ENCODE peak calls at places on chromosomes 11 and 22, in nine cellular contexts. A, C, P, S, H, V, K, R and Z are unnamed samples.

GRCh38 chr11:69102732-69103615 is 52.8 kb upstream of the SMIM38 start:
- DNase-seq in H (no peak), V (no peak), R (peak), S (no peak), C (no peak), A (no peak), P (peak), K (no peak), Z (no peak)

GRCh38 chr11:126384449-126385070 is 29.1 kb downstream of the ST3GAL4 start:
- DNase-seq in P (no peak), C (no peak), K (no peak), A (no peak), V (no peak), S (no peak), H (no peak), R (no peak), Z (no peak)

GRCh38 chr11:60870733-60871377 is 3.5 kb downstream of the ZP1 start:
- DNase-seq in S (no peak), P (no peak), V (no peak), A (no peak), R (no peak), K (no peak), H (no peak), C (no peak), Z (no peak)

GRCh38 chr22:20589614-20590476 is 82.4 kb downstream of the MED15 start:
- DNase-seq in C (no peak), H (no peak), V (no peak), S (no peak), A (no peak), P (no peak), K (no peak), R (no peak), Z (no peak)

GRCh38 chr11:88420165-88420781 is 82.7 kb upstream of the CTSC start:
- DNase-seq in H (no peak), S (peak), P (no peak), V (no peak), C (no peak), K (no peak), R (no peak), A (no peak), Z (peak)

GRCh38 chr22:41193829-41194228 is 11.3 kb upstream of the L3MBTL2 start:
- DNase-seq in S (no peak), R (no peak), V (no peak), K (no peak), A (no peak), P (no peak), H (no peak), C (no peak), Z (no peak)

GRCh38 chr11:115819014-115819413 is 314.8 kb upstream of the CADM1 start:
- DNase-seq in K (no peak), R (no peak), H (no peak), S (no peak), P (no peak), V (no peak), C (no peak), A (no peak), Z (no peak)

GRCh38 chr11:29159552-29160465 is 857.0 kb downstream of the KCNA4 start:
- DNase-seq in C (peak), V (peak), K (no peak), A (peak), P (peak), S (peak), H (peak), R (peak), Z (peak)

GRCh38 chr11:69642549-69642912 is 1.6 kb downstream of the CCND1 start:
- DNase-seq in S (peak), P (peak), H (no peak), K (no peak), A (no peak), C (no peak), R (peak), V (no peak), Z (no peak)

GRCh38 chr11:123286761-123287160 is 91.7 kb upstream of the CLMP start:
- DNase-seq in H (no peak), K (no peak), V (no peak), P (no peak), S (no peak), A (no peak), R (no peak), C (no peak), Z (no peak)

GRCh38 chr22:41197808-41198585 is 7.1 kb upstream of the L3MBTL2 start:
- DNase-seq in C (no peak), A (no peak), K (no peak), R (peak), H (no peak), S (peak), P (peak), V (no peak), Z (peak)

GRCh38 chr11:128551641-128552335 is 35.6 kb downstream of the ETS1 start:
- DNase-seq in H (no peak), S (no peak), R (no peak), P (no peak), V (no peak), A (no peak), K (peak), C (no peak), Z (no peak)

GRCh38 chr11:131042711-131043110 is 126.4 kb upstream of the SNX19 start:
- DNase-seq in R (peak), C (no peak), V (no peak), H (no peak), S (no peak), P (no peak), A (no peak), K (no peak), Z (no peak)

GRCh38 chr11:64764753-64765152 is 5.0 kb upstream of the PYGM start:
- DNase-seq in P (no peak), K (no peak), R (no peak), V (no peak), C (no peak), S (no peak), A (no peak), H (no peak), Z (no peak)

GRCh38 chr11:69529001-69529400 is 47.5 kb downstream of the LINC01488 start:
- DNase-seq in R (no peak), V (no peak), K (no peak), P (no peak), A (no peak), S (no peak), H (no peak), C (no peak), Z (no peak)

GRCh38 chr11:74462009-74462408 is 5.3 kb downstream of the KCNE3 start:
- DNase-seq in A (no peak), C (no peak), H (peak), P (no peak), R (peak), K (no peak), V (no peak), S (peak), Z (peak)

GRCh38 chr11:83063073-83063754 is 8.5 kb downstream of the RAB30 start:
- DNase-seq in R (peak), A (no peak), S (no peak), P (no peak), C (no peak), K (peak), H (no peak), V (no peak), Z (peak)

GRCh38 chr22:32407332-32407731 is 4.7 kb downstream of the RTCB start:
- DNase-seq in C (no peak), V (no peak), R (no peak), P (no peak), S (no peak), A (no peak), H (no peak), K (peak), Z (no peak)

GRCh38 chr22:50261615-50262459 is at the start of gene MAPK12:
- DNase-seq in R (peak), A (no peak), P (peak), H (no peak), V (no peak), K (no peak), S (peak), C (no peak), Z (no peak)

GRCh38 chr11:108313444-108313843 is 90.6 kb downstream of the ATM start:
- DNase-seq in R (no peak), V (no peak), A (no peak), C (no peak), P (no peak), K (no peak), S (no peak), H (no peak), Z (no peak)

GRCh38 chr22:46293591-46294260 is 2.9 kb upstream of the GTSE1 start:
- DNase-seq in H (no peak), K (no peak), R (no peak), P (no peak), V (no peak), A (no peak), S (no peak), C (no peak), Z (peak)

GRCh38 chr22:20548806-20549205 is 41.4 kb downstream of the MED15 start:
- DNase-seq in K (no peak), R (no peak), A (no peak), H (no peak), S (no peak), V (no peak), P (no peak), C (no peak), Z (no peak)

GRCh38 chr11:69958308-69958707 is 119.8 kb upstream of the ANO1 start:
- DNase-seq in A (no peak), S (no peak), H (no peak), C (no peak), K (no peak), P (no peak), R (no peak), V (no peak), Z (no peak)

GRCh38 chr11:128837627-128838026 is 29.5 kb downstream of the KCNJ1 start:
- DNase-seq in R (no peak), C (no peak), H (no peak), A (no peak), K (no peak), S (no peak), V (no peak), P (no peak), Z (peak)

GRCh38 chr11:47067401-47067800 is 109.3 kb downstream of the ARFGAP2 start:
- DNase-seq in H (no peak), R (no peak), A (no peak), V (no peak), P (no peak), S (no peak), C (no peak), K (no peak), Z (no peak)

GRCh38 chr22:39362271-39362670 is 12.5 kb downstream of the SYNGR1 start:
- DNase-seq in C (no peak), A (no peak), P (no peak), S (peak), H (no peak), V (no peak), R (peak), K (no peak), Z (no peak)

DNA sequence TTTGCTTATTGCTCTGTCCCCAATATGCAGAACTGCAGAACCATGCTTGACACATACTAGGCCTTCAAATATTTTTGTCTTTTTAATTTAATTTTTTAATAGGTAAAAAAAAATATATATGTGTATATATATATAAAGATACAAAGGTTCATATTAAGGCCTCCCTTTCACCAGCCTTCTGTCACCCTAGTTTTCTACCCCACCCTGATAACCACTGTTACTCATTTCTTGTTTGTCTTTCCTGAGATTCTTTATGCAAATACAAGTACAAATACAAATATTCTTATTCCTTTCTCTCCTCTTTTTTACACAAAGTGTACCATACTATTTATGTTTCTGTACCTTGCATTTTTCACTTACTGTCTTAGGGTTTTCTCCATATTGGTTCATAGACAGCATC is 43.0 kb downstream of the UVRAG start:
- DNase-seq in S (no peak), V (no peak), A (no peak), H (no peak), C (no peak), K (no peak), P (no peak), R (no peak), Z (no peak)
- TF ChIP-seq REST in S (no peak), V (no peak), A (no peak), H (no peak), C (no peak), K (no peak), P (no peak), R (no peak), Z (no peak)

DNA sequence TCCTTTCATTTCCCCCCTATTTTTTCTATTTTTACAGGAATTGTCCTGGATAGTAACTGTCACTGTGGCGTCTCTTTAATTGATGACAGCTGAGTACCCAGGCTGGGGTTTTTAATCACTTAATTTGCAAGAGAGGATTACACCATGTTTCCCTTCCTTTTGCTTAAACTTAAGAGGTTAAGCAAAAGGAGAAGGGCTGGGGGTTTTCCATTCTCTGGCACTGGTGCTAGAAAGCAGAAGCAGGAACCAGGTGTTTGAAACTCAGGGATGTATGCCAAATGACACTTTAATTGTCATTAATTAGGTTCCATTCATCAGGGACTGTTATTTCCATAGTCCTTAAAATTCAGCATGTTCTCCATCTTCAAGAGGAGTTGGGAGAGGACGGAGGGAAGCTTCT is 746.2 kb downstream of the NELL1 start:
- DNase-seq in R (no peak), V (no peak), K (no peak), A (no peak), C (no peak), H (no peak), S (no peak), P (no peak), Z (no peak)
- TF ChIP-seq REST in R (no peak), V (no peak), K (no peak), A (no peak), C (no peak), H (no peak), S (no peak), P (no peak), Z (no peak)

DNA sequence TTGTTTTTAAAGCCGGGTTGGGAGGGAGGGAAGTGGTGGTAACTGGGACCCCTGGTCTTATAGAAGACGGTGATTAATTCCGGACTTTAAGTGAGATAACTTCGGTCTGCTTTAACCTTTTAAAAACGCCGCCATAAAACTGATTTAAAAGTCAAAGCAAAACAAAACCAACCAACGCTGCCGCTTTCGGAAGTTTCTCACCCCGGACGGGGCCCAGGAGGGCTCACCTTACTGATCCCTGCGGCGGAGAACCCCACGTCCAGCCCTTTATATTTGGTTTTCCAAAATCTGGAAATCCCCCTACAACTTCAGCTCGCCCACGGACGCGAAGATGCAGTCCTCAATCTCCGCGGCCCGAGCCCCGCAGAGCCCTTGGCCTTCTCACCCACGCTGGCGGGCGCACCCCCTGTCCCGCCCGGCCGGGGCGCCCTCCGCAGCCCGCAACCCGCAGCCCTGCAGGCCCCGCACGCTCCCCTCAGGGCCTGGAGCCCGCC is 405 bp downstream of the USP28 start:
- DNase-seq in A (no peak), C (no peak), V (no peak), H (no peak), P (peak), R (peak), S (no peak), K (no peak), Z (no peak)
- TF ChIP-seq REST in A (no peak), C (no peak), V (no peak), H (no peak), P (no peak), R (no peak), S (no peak), K (no peak), Z (no peak)

GRCh38 chr11:16630651-16631050 is 107.8 kb upstream of the C11orf58 start:
- DNase-seq in A (no peak), S (no peak), V (no peak), H (no peak), P (no peak), R (no peak), K (no peak), C (no peak), Z (no peak)

GRCh38 chr11:16632295-16633200 is 105.9 kb upstream of the C11orf58 start:
- DNase-seq in P (no peak), A (peak), S (no peak), V (no peak), K (no peak), C (peak), R (peak), H (peak), Z (peak)
- TF ChIP-seq REST in P (no peak), A (no peak), S (no peak), V (no peak), K (no peak), C (no peak), R (no peak), H (no peak), Z (no peak)

GRCh38 chr11:1232328-1233321 is 9.8 kb downstream of the MUC5B start:
- DNase-seq in R (no peak), H (no peak), K (no peak), P (peak), V (no peak), S (no peak), A (no peak), C (no peak), Z (no peak)
- TF ChIP-seq REST in R (no peak), H (no peak), K (no peak), P (no peak), V (no peak), S (no peak), A (no peak), C (no peak), Z (no peak)

DNA sequence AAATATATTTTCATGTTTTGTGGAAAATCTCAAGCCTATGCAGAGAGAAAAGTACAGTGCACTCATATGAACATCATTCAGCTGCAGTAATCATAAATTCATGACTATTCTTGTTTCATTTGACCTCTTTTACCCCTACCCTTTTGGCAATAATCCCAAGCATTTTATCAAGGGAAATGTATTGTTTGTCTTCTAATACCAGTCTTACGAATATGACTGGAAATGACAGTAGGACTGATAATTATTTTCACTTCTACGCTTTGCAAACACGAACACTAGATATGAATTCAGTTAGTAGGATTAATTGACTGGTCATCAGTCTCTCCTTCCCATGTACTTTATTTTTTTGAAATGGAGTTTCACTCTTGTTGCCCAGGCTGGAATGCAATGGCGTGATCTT is 90.3 kb downstream of the MTMR3 start:
- DNase-seq in R (no peak), K (no peak), P (no peak), S (no peak), A (no peak), C (no peak), V (no peak), H (no peak), Z (no peak)
- TF ChIP-seq REST in R (no peak), K (no peak), P (no peak), S (no peak), A (no peak), C (no peak), V (no peak), H (no peak), Z (no peak)

GRCh38 chr11:124798991-124799383 is 1.2 kb downstream of the MSANTD2 start:
- DNase-seq in K (no peak), S (no peak), H (no peak), A (peak), V (no peak), P (peak), C (no peak), R (peak), Z (no peak)

GRCh38 chr11:124788521-124788920 is 11.7 kb downstream of the MSANTD2 start:
- DNase-seq in S (no peak), A (no peak), V (no peak), P (no peak), H (no peak), K (no peak), C (no peak), R (no peak), Z (no peak)

GRCh38 chr11:124791626-124792341 is 8.4 kb downstream of the MSANTD2 start:
- DNase-seq in A (no peak), V (no peak), R (no peak), S (no peak), H (no peak), C (no peak), K (no peak), P (no peak), Z (no peak)

GRCh38 chr11:124796312-124796711 is 3.9 kb downstream of the MSANTD2 start:
- DNase-seq in C (no peak), S (no peak), A (no peak), R (no peak), K (no peak), P (no peak), V (no peak), H (no peak), Z (no peak)

DNA sequence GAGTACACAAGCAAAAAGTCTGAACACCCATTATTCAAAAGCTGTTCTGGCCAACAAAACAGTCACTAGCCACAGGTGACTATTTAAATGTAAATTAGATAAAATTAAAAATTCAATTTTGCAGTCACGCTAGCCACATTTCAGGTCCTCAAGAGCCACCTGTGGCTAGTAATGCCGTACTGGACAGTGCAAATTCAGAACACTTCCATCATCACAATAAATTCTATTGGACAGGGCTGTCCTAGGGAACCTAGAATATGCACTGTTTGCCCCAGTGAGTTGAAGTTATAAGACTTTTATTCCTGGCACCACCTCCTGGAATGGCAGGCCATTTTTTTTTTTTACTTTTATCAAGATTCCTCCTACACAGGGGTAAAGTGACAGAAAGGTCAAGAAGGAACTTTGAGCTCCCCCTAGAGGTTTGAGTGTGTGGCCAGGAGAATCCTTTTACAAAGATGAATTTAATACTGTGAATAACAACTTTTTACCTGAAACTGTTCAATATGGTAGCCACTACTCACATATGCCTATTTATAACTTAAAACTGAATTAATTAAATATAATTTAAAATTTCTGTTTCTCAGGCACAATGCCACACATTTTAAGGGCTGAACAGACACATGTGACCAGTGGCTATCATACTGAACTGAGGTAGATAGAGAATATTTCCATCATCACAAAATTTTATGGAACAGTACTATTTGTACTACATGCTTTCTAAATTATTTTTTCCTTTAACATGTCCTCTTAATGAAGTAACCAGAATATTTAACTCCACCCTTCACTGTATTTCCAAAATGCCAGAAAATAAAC is 6.5 kb downstream of the MSANTD2 start:
- DNase-seq in C (peak), S (peak), K (no peak), A (peak), V (peak), H (peak), P (peak), R (peak), Z (peak)
- TF ChIP-seq REST in C (no peak), S (no peak), K (no peak), A (no peak), V (no peak), H (no peak), P (no peak), R (no peak), Z (no peak)

GRCh38 chr22:29814003-29814402 is 24.1 kb downstream of the ASCC2 start:
- DNase-seq in H (no peak), A (no peak), S (no peak), K (no peak), P (no peak), V (no peak), C (no peak), R (no peak), Z (no peak)
- TF ChIP-seq REST in H (no peak), A (no peak), S (no peak), K (no peak), P (no peak), V (no peak), C (no peak), R (no peak), Z (no peak)